ENCODE peak calls at places on chromosomes 2 and 18, in seven cellular contexts. T is astrocyte of the cerebellum, E is vagina, Z is foreskin fibroblast, V is epithelial cell of esophagus, K is cardiac muscle cell, D is fibroblast of pulmonary artery. S is an unnamed sample.

GRCh38 chr2:61950133-61950560 is 44.7 kb downstream of the COMMD1 start:
- DNase-seq in D (no peak), E (no peak), K (no peak), Z (no peak), T (no peak), V (peak), S (no peak)

GRCh38 chr18:26911840-26912239 is 46.3 kb upstream of the AQP4 start:
- DNase-seq in Z (no peak), D (no peak), V (no peak), E (no peak), K (no peak), T (no peak), S (no peak)

GRCh38 chr18:79496978-79497637 is 101.4 kb downstream of the NFATC1 start:
- DNase-seq in Z (peak), V (no peak), D (peak), T (no peak), K (peak), E (no peak), S (no peak)

GRCh38 chr2:169572189-169572588 is 1.5 kb downstream of the FASTKD1 start:
- DNase-seq in E (no peak), T (no peak), Z (no peak), V (no peak), D (no peak), K (no peak), S (no peak)

GRCh38 chr18:7766817-7767216 is 199.7 kb downstream of the PTPRM start:
- DNase-seq in D (no peak), T (no peak), Z (no peak), E (no peak), K (no peak), V (peak), S (no peak)

GRCh38 chr2:235618039-235618438 is 124.2 kb downstream of the AGAP1 start:
- DNase-seq in E (no peak), Z (peak), V (no peak), K (peak), T (peak), D (peak), S (no peak)

GRCh38 chr18:46226461-46226860 is 122.3 kb downstream of the HAUS1 start:
- DNase-seq in V (no peak), T (no peak), E (no peak), D (peak), K (peak), Z (peak), S (no peak)

GRCh38 chr2:118627156-118627555 is 220.3 kb downstream of the EN1 start:
- DNase-seq in V (no peak), D (no peak), T (no peak), E (no peak), Z (no peak), K (no peak), S (no peak)

GRCh38 chr18:56711706-56712445 is 60.7 kb downstream of the WDR7 start:
- DNase-seq in E (no peak), D (no peak), Z (peak), K (no peak), T (no peak), V (no peak), S (no peak)

GRCh38 chr18:73283788-73284187 is 416.0 kb upstream of the NETO1 start:
- DNase-seq in T (peak), E (no peak), K (no peak), D (peak), Z (peak), V (no peak), S (no peak)

GRCh38 chr2:143261986-143262784 is 133.0 kb downstream of the ARHGAP15 start:
- DNase-seq in E (no peak), Z (no peak), V (peak), D (no peak), K (no peak), T (no peak), S (no peak)

GRCh38 chr18:35193313-35193712 is 47.5 kb upstream of the ZNF397 start:
- DNase-seq in T (no peak), D (no peak), K (no peak), Z (no peak), V (no peak), E (no peak), S (no peak)

GRCh38 chr2:1977655-1978054 is 233.3 kb upstream of the PXDN start:
- DNase-seq in T (no peak), K (no peak), V (no peak), Z (no peak), E (no peak), D (no peak), S (no peak)

GRCh38 chr18:10736984-10737383 is 211.2 kb downstream of the NAPG start:
- DNase-seq in V (no peak), K (no peak), T (no peak), E (no peak), Z (no peak), D (peak), S (no peak)

GRCh38 chr18:43916984-43917383 is 639.7 kb upstream of the SYT4 start:
- DNase-seq in T (no peak), E (no peak), Z (no peak), K (no peak), D (no peak), V (no peak), S (no peak)

GRCh38 chr2:165149439-165149838 is 54.4 kb downstream of the SCN3A start:
- DNase-seq in V (no peak), E (no peak), Z (no peak), T (no peak), D (no peak), K (no peak), S (peak)

GRCh38 chr2:8332646-8333045 is 349.2 kb upstream of the ID2 start:
- DNase-seq in V (no peak), Z (no peak), T (no peak), E (no peak), K (no peak), D (no peak), S (no peak)

GRCh38 chr2:25292408-25292807 is 49.3 kb downstream of the DNMT3A start:
- DNase-seq in T (no peak), Z (no peak), V (no peak), E (no peak), K (no peak), D (no peak), S (no peak)

GRCh38 chr18:62510744-62511143 is 12.1 kb upstream of the ZCCHC2 start:
- DNase-seq in V (peak), T (no peak), Z (no peak), D (peak), E (no peak), K (no peak), S (no peak)

GRCh38 chr2:17000083-17000482 is 334.4 kb upstream of the CYRIA start:
- DNase-seq in T (no peak), D (no peak), K (no peak), V (no peak), Z (no peak), E (no peak), S (no peak)

GRCh38 chr18:12005542-12006487 is 24.5 kb downstream of the IMPA2 start:
- DNase-seq in T (no peak), E (no peak), D (no peak), V (peak), K (no peak), Z (no peak), S (no peak)

GRCh38 chr2:179410552-179411356 is 146.1 kb upstream of the SESTD1 start:
- DNase-seq in E (no peak), K (peak), V (peak), D (peak), T (peak), Z (peak), S (peak)

GRCh38 chr2:39782591-39782990 is 3.5 kb upstream of the THUMPD2 start:
- DNase-seq in Z (no peak), T (no peak), K (no peak), E (no peak), V (no peak), D (no peak), S (no peak)

DNA sequence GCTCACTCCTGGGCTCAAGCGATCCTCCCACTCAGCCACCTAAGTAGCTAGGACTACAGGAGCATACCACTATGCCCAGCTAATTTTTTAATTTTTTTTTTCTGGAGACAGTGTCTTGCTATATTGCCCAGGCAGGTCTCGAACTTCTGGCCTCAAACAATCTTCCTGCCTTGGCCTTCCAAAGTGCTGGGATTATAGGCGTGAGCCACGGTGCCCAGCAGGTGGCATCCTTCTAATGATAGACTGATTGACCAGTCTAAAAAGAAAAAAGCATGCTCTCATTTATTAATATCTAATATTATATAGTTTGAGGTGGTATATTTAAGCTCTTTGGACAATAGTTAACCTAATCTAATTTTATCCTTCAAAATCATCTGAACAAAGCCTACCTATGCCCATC is 198.6 kb downstream of the CAMKMT start:
- DNase-seq in K (no peak), T (no peak), V (peak), E (no peak), D (no peak), Z (no peak), S (no peak)
- TF ChIP-seq CTCF in K (peak), T (no peak), V (peak), E (no peak), D (peak), Z (peak), S (peak)

GRCh38 chr2:208255557-208256106 is 761 bp upstream of the IDH1 start:
- DNase-seq in D (no peak), K (no peak), T (no peak), Z (no peak), V (no peak), E (no peak), S (no peak)
- TF ChIP-seq CTCF in D (no peak), K (no peak), T (no peak), Z (no peak), V (no peak), E (no peak), S (no peak)

GRCh38 chr2:210443527-210443926 is 33.0 kb downstream of the LANCL1 start:
- DNase-seq in V (no peak), T (no peak), E (no peak), K (no peak), D (no peak), Z (no peak), S (no peak)
- TF ChIP-seq CTCF in V (no peak), T (no peak), E (no peak), K (no peak), D (no peak), Z (no peak), S (no peak)

GRCh38 chr2:239975665-239976064 is 49.5 kb downstream of the NDUFA10 start:
- DNase-seq in V (no peak), D (no peak), Z (no peak), K (no peak), T (no peak), E (no peak), S (no peak)

GRCh38 chr2:239970004-239970623 is 55.0 kb downstream of the NDUFA10 start:
- DNase-seq in Z (no peak), T (no peak), V (no peak), K (peak), E (no peak), D (peak), S (no peak)

GRCh38 chr2:239977111-239977510 is 48.0 kb downstream of the NDUFA10 start:
- DNase-seq in K (no peak), Z (no peak), T (no peak), D (no peak), V (no peak), E (no peak), S (no peak)

GRCh38 chr2:239971115-239971514 is 54.0 kb downstream of the NDUFA10 start:
- DNase-seq in V (no peak), Z (no peak), K (no peak), T (no peak), E (no peak), D (no peak), S (no peak)

DNA sequence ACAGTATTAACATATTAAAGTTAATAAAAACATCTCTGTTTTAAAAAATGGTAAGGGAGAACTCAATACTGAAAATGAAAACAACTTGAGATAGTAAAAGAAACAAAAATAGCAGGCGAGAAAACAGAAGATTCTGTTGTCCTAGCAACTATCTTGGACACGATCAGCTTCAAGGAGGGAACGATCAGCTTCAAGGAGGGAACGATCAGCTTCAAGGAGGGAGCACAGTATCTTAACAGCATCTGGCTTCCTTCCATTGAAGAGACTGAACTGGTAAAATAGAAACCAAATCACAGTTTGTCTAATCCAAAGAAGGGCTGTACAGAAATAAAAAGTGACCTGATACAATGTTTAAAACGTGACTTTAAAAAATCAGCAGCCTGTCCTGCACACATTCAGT is 51.8 kb downstream of the NDUFA10 start:
- DNase-seq in D (no peak), E (no peak), K (no peak), T (no peak), Z (no peak), V (no peak), S (no peak)
- TF ChIP-seq CTCF in D (no peak), E (no peak), K (no peak), T (no peak), Z (no peak), V (no peak), S (no peak)

DNA sequence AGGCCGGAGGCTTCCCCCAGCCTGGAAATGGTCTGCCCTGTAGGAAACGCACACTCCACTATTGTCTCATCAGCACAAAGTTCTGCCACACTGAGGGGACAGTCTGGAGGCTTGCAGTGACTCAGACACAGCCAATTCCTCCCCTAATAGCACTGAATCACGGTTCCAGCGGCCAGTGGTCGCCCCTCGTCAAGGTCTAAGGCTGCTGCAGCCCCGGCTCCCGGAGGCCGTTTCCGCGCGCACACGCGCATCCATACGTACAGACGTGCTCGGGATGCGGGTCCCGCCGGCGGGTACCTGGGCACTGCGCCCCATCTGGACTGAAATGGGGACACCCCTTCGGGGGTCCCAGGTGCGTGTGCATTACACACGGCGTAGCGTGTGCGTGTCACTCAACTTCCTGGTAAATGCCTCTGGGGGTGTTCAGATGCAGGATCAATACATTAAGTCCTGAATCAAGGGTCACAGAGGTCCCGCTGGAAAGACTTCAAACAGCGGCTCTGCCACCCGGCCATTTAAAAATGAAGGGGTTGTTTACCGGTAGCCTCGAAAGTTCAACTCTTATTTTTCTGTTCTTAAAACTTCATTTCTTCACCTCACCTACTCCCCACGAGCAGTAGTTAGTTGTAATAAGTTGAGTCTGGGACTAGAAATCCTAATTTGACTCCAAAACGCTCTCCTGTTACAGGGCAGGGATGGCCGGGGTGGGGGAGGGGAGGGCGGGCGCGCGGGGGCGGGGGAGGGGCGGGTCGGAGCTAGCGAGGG is 575 bp upstream of the ZNF516 start:
- DNase-seq in V (peak), D (peak), E (no peak), T (no peak), Z (peak), K (peak), S (peak)
- TF ChIP-seq CTCF in V (no peak), D (no peak), E (no peak), T (no peak), Z (no peak), K (no peak), S (no peak)